ENCODE peak calls at places on chromosomes 2 and 18, in ten cellular contexts. One of them, this sample, is unnamed.

GRCh38 chr2:229089806-229090205 is 181.3 kb downstream of the PID1 start:
- DNase-seq in coronary artery: no peak
- DNase-seq in activated B cell treated with CpG ODN at 0.5 μM for 24 hours: no peak
- DNase-seq in naive thymus-derived CD8-positive, alpha-beta T cell: no peak
- DNase-seq in T-helper 9 cell: no peak
- DNase-seq in activated T-cell treated with anti-CD3 and anti-CD28 coated beads for 4 hours: no peak
- DNase-seq in caudate nucleus: no peak
- DNase-seq in pons: no peak
- DNase-seq in stimulated activated effector memory CD8-positive, alpha-beta T cell treated with anti-CD3 and anti-CD28 coated beads, Interleukin-12 subunit alpha, Interleukin-12 subunit beta, amount 100 ng/mL, for 72 hours: no peak
- DNase-seq in mucosa of gallbladder: no peak
- DNase-seq in this sample: no peak

GRCh38 chr2:224861266-224861665 is 145.1 kb upstream of the CCDC195 start:
- DNase-seq in coronary artery: no peak
- DNase-seq in activated B cell treated with CpG ODN at 0.5 μM for 24 hours: no peak
- DNase-seq in naive thymus-derived CD8-positive, alpha-beta T cell: no peak
- DNase-seq in T-helper 9 cell: no peak
- DNase-seq in activated T-cell treated with anti-CD3 and anti-CD28 coated beads for 4 hours: no peak
- DNase-seq in caudate nucleus: no peak
- DNase-seq in pons: no peak
- DNase-seq in stimulated activated effector memory CD8-positive, alpha-beta T cell treated with anti-CD3 and anti-CD28 coated beads, Interleukin-12 subunit alpha, Interleukin-12 subunit beta, amount 100 ng/mL, for 72 hours: no peak
- DNase-seq in mucosa of gallbladder: no peak
- DNase-seq in this sample: no peak

GRCh38 chr2:43220982-43221659 is 5.3 kb downstream of the ZFP36L2 start:
- DNase-seq in coronary artery: no peak
- DNase-seq in activated B cell treated with CpG ODN at 0.5 μM for 24 hours: no peak
- DNase-seq in naive thymus-derived CD8-positive, alpha-beta T cell: peak
- DNase-seq in T-helper 9 cell: peak
- DNase-seq in activated T-cell treated with anti-CD3 and anti-CD28 coated beads for 4 hours: no peak
- DNase-seq in caudate nucleus: no peak
- DNase-seq in pons: peak
- DNase-seq in stimulated activated effector memory CD8-positive, alpha-beta T cell treated with anti-CD3 and anti-CD28 coated beads, Interleukin-12 subunit alpha, Interleukin-12 subunit beta, amount 100 ng/mL, for 72 hours: peak
- DNase-seq in mucosa of gallbladder: peak
- DNase-seq in this sample: no peak

GRCh38 chr18:79693561-79694205 is 14.1 kb downstream of the CTDP1 start:
- DNase-seq in coronary artery: no peak
- DNase-seq in activated B cell treated with CpG ODN at 0.5 μM for 24 hours: no peak
- DNase-seq in naive thymus-derived CD8-positive, alpha-beta T cell: no peak
- DNase-seq in T-helper 9 cell: no peak
- DNase-seq in activated T-cell treated with anti-CD3 and anti-CD28 coated beads for 4 hours: no peak
- DNase-seq in caudate nucleus: no peak
- DNase-seq in pons: no peak
- DNase-seq in stimulated activated effector memory CD8-positive, alpha-beta T cell treated with anti-CD3 and anti-CD28 coated beads, Interleukin-12 subunit alpha, Interleukin-12 subunit beta, amount 100 ng/mL, for 72 hours: no peak
- DNase-seq in mucosa of gallbladder: no peak
- DNase-seq in this sample: no peak

GRCh38 chr2:110796724-110797301 is 64.4 kb downstream of the ACOXL start:
- DNase-seq in coronary artery: no peak
- DNase-seq in activated B cell treated with CpG ODN at 0.5 μM for 24 hours: no peak
- DNase-seq in naive thymus-derived CD8-positive, alpha-beta T cell: no peak
- DNase-seq in T-helper 9 cell: no peak
- DNase-seq in activated T-cell treated with anti-CD3 and anti-CD28 coated beads for 4 hours: no peak
- DNase-seq in caudate nucleus: no peak
- DNase-seq in pons: no peak
- DNase-seq in stimulated activated effector memory CD8-positive, alpha-beta T cell treated with anti-CD3 and anti-CD28 coated beads, Interleukin-12 subunit alpha, Interleukin-12 subunit beta, amount 100 ng/mL, for 72 hours: no peak
- DNase-seq in mucosa of gallbladder: no peak
- DNase-seq in this sample: no peak

GRCh38 chr2:241159116-241159515 is 8.8 kb downstream of the PPP1R7 start:
- DNase-seq in coronary artery: no peak
- DNase-seq in activated B cell treated with CpG ODN at 0.5 μM for 24 hours: no peak
- DNase-seq in naive thymus-derived CD8-positive, alpha-beta T cell: no peak
- DNase-seq in T-helper 9 cell: no peak
- DNase-seq in activated T-cell treated with anti-CD3 and anti-CD28 coated beads for 4 hours: no peak
- DNase-seq in caudate nucleus: no peak
- DNase-seq in pons: no peak
- DNase-seq in stimulated activated effector memory CD8-positive, alpha-beta T cell treated with anti-CD3 and anti-CD28 coated beads, Interleukin-12 subunit alpha, Interleukin-12 subunit beta, amount 100 ng/mL, for 72 hours: no peak
- DNase-seq in mucosa of gallbladder: no peak
- DNase-seq in this sample: no peak

GRCh38 chr18:5057348-5058012 is 139.6 kb downstream of the AKAIN1 start:
- DNase-seq in coronary artery: no peak
- DNase-seq in activated B cell treated with CpG ODN at 0.5 μM for 24 hours: no peak
- DNase-seq in naive thymus-derived CD8-positive, alpha-beta T cell: peak
- DNase-seq in T-helper 9 cell: peak
- DNase-seq in activated T-cell treated with anti-CD3 and anti-CD28 coated beads for 4 hours: peak
- DNase-seq in caudate nucleus: peak
- DNase-seq in pons: peak
- DNase-seq in stimulated activated effector memory CD8-positive, alpha-beta T cell treated with anti-CD3 and anti-CD28 coated beads, Interleukin-12 subunit alpha, Interleukin-12 subunit beta, amount 100 ng/mL, for 72 hours: peak
- DNase-seq in mucosa of gallbladder: peak
- DNase-seq in this sample: peak

GRCh38 chr2:225614915-225615314 is 215.4 kb downstream of the NYAP2 start:
- DNase-seq in coronary artery: no peak
- DNase-seq in activated B cell treated with CpG ODN at 0.5 μM for 24 hours: no peak
- DNase-seq in naive thymus-derived CD8-positive, alpha-beta T cell: no peak
- DNase-seq in T-helper 9 cell: no peak
- DNase-seq in activated T-cell treated with anti-CD3 and anti-CD28 coated beads for 4 hours: no peak
- DNase-seq in caudate nucleus: no peak
- DNase-seq in pons: no peak
- DNase-seq in stimulated activated effector memory CD8-positive, alpha-beta T cell treated with anti-CD3 and anti-CD28 coated beads, Interleukin-12 subunit alpha, Interleukin-12 subunit beta, amount 100 ng/mL, for 72 hours: no peak
- DNase-seq in mucosa of gallbladder: no peak
- DNase-seq in this sample: no peak

GRCh38 chr2:55420901-55421300 is 1.2 kb upstream of the CCDC88A start:
- DNase-seq in coronary artery: no peak
- DNase-seq in activated B cell treated with CpG ODN at 0.5 μM for 24 hours: no peak
- DNase-seq in naive thymus-derived CD8-positive, alpha-beta T cell: no peak
- DNase-seq in T-helper 9 cell: no peak
- DNase-seq in activated T-cell treated with anti-CD3 and anti-CD28 coated beads for 4 hours: no peak
- DNase-seq in caudate nucleus: no peak
- DNase-seq in pons: peak
- DNase-seq in stimulated activated effector memory CD8-positive, alpha-beta T cell treated with anti-CD3 and anti-CD28 coated beads, Interleukin-12 subunit alpha, Interleukin-12 subunit beta, amount 100 ng/mL, for 72 hours: no peak
- DNase-seq in mucosa of gallbladder: no peak
- DNase-seq in this sample: no peak

GRCh38 chr2:97739020-97739892 is 25.9 kb downstream of the ZAP70 start:
- DNase-seq in coronary artery: no peak
- DNase-seq in activated B cell treated with CpG ODN at 0.5 μM for 24 hours: no peak
- DNase-seq in naive thymus-derived CD8-positive, alpha-beta T cell: no peak
- DNase-seq in T-helper 9 cell: no peak
- DNase-seq in activated T-cell treated with anti-CD3 and anti-CD28 coated beads for 4 hours: no peak
- DNase-seq in caudate nucleus: no peak
- DNase-seq in pons: no peak
- DNase-seq in stimulated activated effector memory CD8-positive, alpha-beta T cell treated with anti-CD3 and anti-CD28 coated beads, Interleukin-12 subunit alpha, Interleukin-12 subunit beta, amount 100 ng/mL, for 72 hours: no peak
- DNase-seq in mucosa of gallbladder: no peak
- DNase-seq in this sample: no peak